ENCODE peak calls at places on chromosome 5, in six cellular contexts. L, T, O, B, G and Q are unnamed samples.
A peak's percentile ranks its signal among the peaks of the same experiment; 100 is the strongest.

GRCh38 chr5:147743686-147744332 is 38.7 kb downstream of the JAKMIP2 start:
- DNase-seq in G (no peak), T (no peak), B (no peak), L (no peak), O (no peak), Q (no peak)

GRCh38 chr5:96870094-96871021 is 5.9 kb upstream of the ERAP2 start:
- DNase-seq in G (no peak), B (no peak), L (no peak), T (no peak), O (no peak), Q (no peak)

GRCh38 chr5:18744990-18745590 is 1110.8 kb downstream of the TAF11L14 start:
- DNase-seq in L (no peak), B (no peak), O (no peak), G (no peak), T (no peak), Q (peak; percentile 65)

GRCh38 chr5:141641634-141642278 is 5.0 kb downstream of the RELL2 start:
- DNase-seq in T (no peak), L (peak; percentile 71), G (peak; percentile 54), O (no peak), B (peak; percentile 62), Q (peak; percentile 68)

GRCh38 chr5:42923710-42924109 is 112.0 kb upstream of the SELENOP start:
- DNase-seq in B (no peak), T (no peak), G (no peak), O (no peak), L (no peak), Q (no peak)

GRCh38 chr5:160463775-160464465 is 42.3 kb downstream of the PTTG1 start:
- DNase-seq in L (no peak), O (no peak), T (peak; percentile 88), B (no peak), G (peak; percentile 86), Q (peak; percentile 51)

GRCh38 chr5:148969291-148969690 is 93.6 kb downstream of the SH3TC2 start:
- DNase-seq in G (no peak), T (no peak), O (no peak), L (no peak), B (no peak), Q (no peak)

GRCh38 chr5:26482817-26483375 is 555.5 kb downstream of the CDH9 start:
- DNase-seq in T (peak; percentile 30), O (no peak), L (peak; percentile 75), B (peak; percentile 30), G (no peak), Q (peak; percentile 64)

GRCh38 chr5:168227973-168228615 is 63.4 kb upstream of the WWC1 start:
- DNase-seq in L (no peak), G (no peak), T (no peak), O (peak; percentile 64), B (no peak), Q (peak; percentile 15)

GRCh38 chr5:71830626-71831539 is 111.8 kb downstream of the CARTPT start:
- DNase-seq in B (no peak), T (no peak), G (peak; percentile 47), L (peak; percentile 33), O (no peak), Q (peak; percentile 9)

GRCh38 chr5:149490599-149491187 is 60.5 kb downstream of the CSNK1A1 start:
- DNase-seq in O (no peak), G (no peak), T (no peak), B (no peak), L (no peak), Q (no peak)

GRCh38 chr5:105907016-105907415 is 1763.7 kb downstream of the EFNA5 start:
- DNase-seq in G (no peak), T (no peak), O (no peak), B (no peak), L (no peak), Q (no peak)

GRCh38 chr5:121366515-121366914 is 485.2 kb upstream of the FTMT start:
- DNase-seq in G (no peak), O (no peak), T (no peak), L (peak; percentile 49), B (no peak), Q (no peak)

GRCh38 chr5:178078197-178078995 is 34.9 kb upstream of the N4BP3 start:
- DNase-seq in T (no peak), G (no peak), L (no peak), O (no peak), B (no peak), Q (peak; percentile 26)

GRCh38 chr5:9686211-9686610 is 56.1 kb upstream of the TAS2R1 start:
- DNase-seq in O (no peak), G (no peak), L (no peak), B (no peak), T (no peak), Q (no peak)

GRCh38 chr5:77859306-77859705 is 83.2 kb upstream of the TBCA start:
- DNase-seq in B (no peak), T (no peak), G (no peak), O (no peak), L (no peak), Q (no peak)

GRCh38 chr5:139795074-139796001 is at the start of gene PSD2:
- DNase-seq in B (peak; percentile 80), T (no peak), G (no peak), L (no peak), O (no peak), Q (no peak)
- H3K4me3 ChIP-seq in B (no peak within 1 kb of the TSS), T (no peak within 1 kb of the TSS), G (no peak within 1 kb of the TSS), L (peak within 1 kb of the TSS; percentile 56), O (no peak within 1 kb of the TSS), Q (no peak within 1 kb of the TSS)

DNA sequence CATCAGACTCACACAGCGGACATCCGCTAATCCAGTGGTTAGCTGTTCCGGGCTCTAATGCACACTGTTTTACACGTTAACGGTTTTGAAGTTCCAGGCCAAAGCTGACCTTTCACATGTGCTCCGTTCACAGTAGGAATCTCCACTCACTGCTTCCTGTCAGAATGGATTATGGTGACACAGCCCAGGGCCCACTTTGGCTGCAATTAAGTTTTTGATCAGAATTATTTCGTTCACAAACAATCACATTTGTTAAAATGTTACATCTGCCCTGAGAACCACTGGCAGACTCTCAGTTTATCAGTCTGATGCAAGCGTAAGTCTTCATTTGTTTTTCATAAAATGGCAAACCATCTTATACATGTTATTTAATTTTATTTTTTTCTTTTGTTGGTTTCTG is 30.2 kb upstream of the CATSPER3 start:
- DNase-seq in G (no peak), B (no peak), L (no peak), T (no peak), O (no peak), Q (no peak)
- TF ChIP-seq MYC in G (no peak), B (no peak), L (no peak), T (no peak), O (no peak), Q (no peak)

DNA sequence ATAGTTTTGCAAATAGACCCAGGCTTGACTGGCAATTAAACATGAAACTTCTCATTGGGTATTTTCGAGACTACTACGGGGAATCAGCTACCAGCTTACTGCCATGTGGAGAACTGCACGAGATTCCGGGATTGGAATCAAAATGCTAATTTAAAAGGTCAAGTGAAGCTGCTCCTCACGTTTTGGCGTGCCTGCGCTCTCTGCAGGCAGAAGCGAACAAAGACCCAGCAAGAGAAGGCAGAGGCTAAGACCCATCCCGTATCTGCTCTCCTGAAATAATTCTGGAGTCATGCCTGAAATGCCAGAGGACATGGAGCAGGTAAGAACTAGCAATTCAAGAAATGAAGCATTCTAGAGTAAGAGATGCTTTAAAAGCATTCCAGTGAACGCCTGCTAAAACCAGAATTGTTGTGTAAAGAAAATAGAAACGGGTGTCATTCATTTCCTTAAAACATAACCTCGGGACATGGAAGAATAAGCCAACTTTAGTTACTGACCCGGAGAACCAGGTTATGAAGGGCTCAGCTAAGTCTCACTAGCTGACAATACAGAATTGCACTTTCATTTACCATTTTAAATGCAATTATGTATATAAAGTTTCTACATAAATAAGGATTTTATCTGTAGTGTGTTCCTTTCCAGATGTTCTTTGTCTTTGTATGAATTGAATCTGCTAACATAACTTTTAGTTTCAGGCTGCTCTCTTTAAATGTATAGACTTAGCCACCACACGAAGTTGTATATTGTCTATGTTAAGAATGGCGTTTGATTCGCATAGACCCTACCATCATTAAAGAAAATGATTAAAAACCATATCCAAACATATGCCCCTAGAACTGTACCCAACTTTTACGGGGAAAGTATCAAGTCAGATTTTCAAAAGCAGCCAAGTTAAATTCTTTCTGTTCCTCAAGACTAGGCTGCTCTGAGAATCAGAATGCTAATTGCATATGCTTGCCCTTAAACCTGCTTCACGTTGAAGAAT is 2.0 kb upstream of the MAT2B start:
- DNase-seq in G (peak; percentile 86), T (peak; percentile 67), L (peak; percentile 76), B (peak; percentile 27), O (peak; percentile 43), Q (peak; percentile 90)
- TF ChIP-seq POLR2A in G (peak; percentile 57), T (no peak), L (peak; percentile 32), B (peak; percentile 65), O (peak; percentile 63), Q (peak; percentile 63)

DNA sequence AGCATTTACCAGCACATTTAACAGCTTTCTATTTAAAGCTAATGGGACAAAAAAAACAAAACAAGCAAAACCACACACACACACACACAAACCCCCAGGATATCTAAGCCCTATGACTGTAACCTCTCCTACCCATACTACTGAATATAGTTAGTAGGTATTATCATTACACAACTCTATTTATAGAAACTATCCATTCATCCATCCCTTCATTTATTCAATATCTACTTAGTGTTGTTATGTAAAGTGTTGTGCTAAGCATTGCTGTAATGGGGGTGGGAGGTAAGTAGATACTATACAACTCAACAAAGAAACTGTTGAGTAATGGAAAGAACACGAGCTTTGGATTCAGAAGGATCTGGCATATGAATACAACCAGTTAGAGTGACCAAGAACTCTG is 82.3 kb upstream of the ZNF608 start:
- DNase-seq in L (no peak), T (no peak), B (no peak), O (no peak), G (no peak), Q (no peak)
- H3K4me3 ChIP-seq in L (no peak overlapping the region), T (no peak overlapping the region), B (no peak overlapping the region), O (no peak overlapping the region), G (no peak overlapping the region), Q (no peak overlapping the region)